ENCODE peak calls at places on chromosomes 11 and 22, in nine cellular contexts. One of them, this sample, is unnamed.

GRCh38 chr11:26992031-26992541 is 1.8 kb upstream of the FIBIN start:
- DNase-seq in myocyte: peak; percentile 45
- DNase-seq in fibroblast of the aortic adventitia: peak; percentile 96
- DNase-seq in hepatic stellate cell: peak; percentile 62
- DNase-seq in stimulated activated CD8-positive, alpha-beta memory T cell treated with anti-CD3 and anti-CD28 coated beads, Interleukin-15, amount 100 ng/mL, for 24 hours: no peak
- DNase-seq in T-cell: no peak
- DNase-seq in body of pancreas: no peak
- DNase-seq in HFF-Myc: no peak
- DNase-seq in NCI-H2029: no peak
- DNase-seq in this sample: peak; percentile 80

GRCh38 chr11:114036156-114036811 is 23.2 kb upstream of the ZBTB16 start:
- DNase-seq in HFF-Myc: no peak
- DNase-seq in myocyte: peak; percentile 78
- DNase-seq in body of pancreas: peak; percentile 92
- DNase-seq in T-cell: peak; percentile 39
- DNase-seq in stimulated activated CD8-positive, alpha-beta memory T cell treated with anti-CD3 and anti-CD28 coated beads, Interleukin-15, amount 100 ng/mL, for 24 hours: peak; percentile 7
- DNase-seq in hepatic stellate cell: peak; percentile 48
- DNase-seq in fibroblast of the aortic adventitia: peak; percentile 55
- DNase-seq in NCI-H2029: peak; percentile 45
- DNase-seq in this sample: peak; percentile 82

GRCh38 chr11:61138940-61139339 is 22.3 kb downstream of the VPS37C start:
- DNase-seq in NCI-H2029: no peak
- DNase-seq in body of pancreas: no peak
- DNase-seq in stimulated activated CD8-positive, alpha-beta memory T cell treated with anti-CD3 and anti-CD28 coated beads, Interleukin-15, amount 100 ng/mL, for 24 hours: no peak
- DNase-seq in hepatic stellate cell: peak; percentile 94
- DNase-seq in fibroblast of the aortic adventitia: peak; percentile 89
- DNase-seq in T-cell: no peak
- DNase-seq in HFF-Myc: no peak
- DNase-seq in myocyte: peak; percentile 95
- DNase-seq in this sample: peak; percentile 95

GRCh38 chr11:12653729-12654128 is 20.5 kb upstream of the TEAD1 start:
- DNase-seq in myocyte: no peak
- DNase-seq in body of pancreas: no peak
- DNase-seq in NCI-H2029: no peak
- DNase-seq in fibroblast of the aortic adventitia: no peak
- DNase-seq in hepatic stellate cell: no peak
- DNase-seq in T-cell: no peak
- DNase-seq in HFF-Myc: no peak
- DNase-seq in stimulated activated CD8-positive, alpha-beta memory T cell treated with anti-CD3 and anti-CD28 coated beads, Interleukin-15, amount 100 ng/mL, for 24 hours: no peak
- DNase-seq in this sample: no peak

GRCh38 chr11:94737171-94737611 is 31.0 kb upstream of the AMOTL1 start:
- DNase-seq in stimulated activated CD8-positive, alpha-beta memory T cell treated with anti-CD3 and anti-CD28 coated beads, Interleukin-15, amount 100 ng/mL, for 24 hours: no peak
- DNase-seq in T-cell: no peak
- DNase-seq in hepatic stellate cell: no peak
- DNase-seq in body of pancreas: no peak
- DNase-seq in myocyte: no peak
- DNase-seq in fibroblast of the aortic adventitia: peak; percentile 62
- DNase-seq in NCI-H2029: no peak
- DNase-seq in HFF-Myc: peak; percentile 61
- DNase-seq in this sample: no peak

GRCh38 chr11:66052664-66052982 is 459 bp downstream of the SF3B2 start:
- DNase-seq in hepatic stellate cell: no peak
- DNase-seq in fibroblast of the aortic adventitia: no peak
- DNase-seq in body of pancreas: no peak
- DNase-seq in T-cell: no peak
- DNase-seq in myocyte: no peak
- DNase-seq in NCI-H2029: no peak
- DNase-seq in HFF-Myc: no peak
- DNase-seq in stimulated activated CD8-positive, alpha-beta memory T cell treated with anti-CD3 and anti-CD28 coated beads, Interleukin-15, amount 100 ng/mL, for 24 hours: no peak
- DNase-seq in this sample: no peak

GRCh38 chr22:46036558-46037408 is 59.8 kb upstream of the WNT7B start:
- DNase-seq in stimulated activated CD8-positive, alpha-beta memory T cell treated with anti-CD3 and anti-CD28 coated beads, Interleukin-15, amount 100 ng/mL, for 24 hours: no peak
- DNase-seq in hepatic stellate cell: peak; percentile 17
- DNase-seq in NCI-H2029: peak; percentile 47
- DNase-seq in HFF-Myc: no peak
- DNase-seq in T-cell: peak; percentile 54
- DNase-seq in myocyte: no peak
- DNase-seq in body of pancreas: peak; percentile 69
- DNase-seq in fibroblast of the aortic adventitia: no peak
- DNase-seq in this sample: peak; percentile 42

GRCh38 chr11:8258771-8259170 is 4.9 kb downstream of the LMO1 start:
- DNase-seq in body of pancreas: peak; percentile 28
- DNase-seq in fibroblast of the aortic adventitia: peak; percentile 33
- DNase-seq in hepatic stellate cell: no peak
- DNase-seq in NCI-H2029: no peak
- DNase-seq in stimulated activated CD8-positive, alpha-beta memory T cell treated with anti-CD3 and anti-CD28 coated beads, Interleukin-15, amount 100 ng/mL, for 24 hours: no peak
- DNase-seq in HFF-Myc: no peak
- DNase-seq in T-cell: no peak
- DNase-seq in myocyte: no peak
- DNase-seq in this sample: peak; percentile 20

GRCh38 chr11:111299111-111300026 is 1.0 kb downstream of the POU2AF3 start:
- DNase-seq in stimulated activated CD8-positive, alpha-beta memory T cell treated with anti-CD3 and anti-CD28 coated beads, Interleukin-15, amount 100 ng/mL, for 24 hours: no peak
- DNase-seq in NCI-H2029: peak; percentile 29
- DNase-seq in body of pancreas: peak; percentile 81
- DNase-seq in hepatic stellate cell: peak; percentile 43
- DNase-seq in myocyte: peak; percentile 42
- DNase-seq in T-cell: peak; percentile 1
- DNase-seq in fibroblast of the aortic adventitia: peak; percentile 47
- DNase-seq in HFF-Myc: no peak
- DNase-seq in this sample: peak; percentile 16

GRCh38 chr11:64314805-64315561 is 2.4 kb downstream of the TRMT112 start:
- DNase-seq in myocyte: no peak
- DNase-seq in HFF-Myc: no peak
- DNase-seq in T-cell: no peak
- DNase-seq in NCI-H2029: no peak
- DNase-seq in body of pancreas: no peak
- DNase-seq in stimulated activated CD8-positive, alpha-beta memory T cell treated with anti-CD3 and anti-CD28 coated beads, Interleukin-15, amount 100 ng/mL, for 24 hours: no peak
- DNase-seq in fibroblast of the aortic adventitia: no peak
- DNase-seq in hepatic stellate cell: no peak
- DNase-seq in this sample: no peak

GRCh38 chr11:21177379-21177778 is 508.0 kb downstream of the NELL1 start:
- DNase-seq in stimulated activated CD8-positive, alpha-beta memory T cell treated with anti-CD3 and anti-CD28 coated beads, Interleukin-15, amount 100 ng/mL, for 24 hours: no peak
- DNase-seq in T-cell: no peak
- DNase-seq in body of pancreas: no peak
- DNase-seq in fibroblast of the aortic adventitia: no peak
- DNase-seq in HFF-Myc: no peak
- DNase-seq in hepatic stellate cell: no peak
- DNase-seq in myocyte: no peak
- DNase-seq in NCI-H2029: no peak
- DNase-seq in this sample: no peak

GRCh38 chr11:34866375-34866774 is 49.8 kb downstream of the APIP start:
- DNase-seq in body of pancreas: no peak
- DNase-seq in NCI-H2029: no peak
- DNase-seq in hepatic stellate cell: no peak
- DNase-seq in HFF-Myc: no peak
- DNase-seq in fibroblast of the aortic adventitia: peak; percentile 45
- DNase-seq in myocyte: no peak
- DNase-seq in T-cell: no peak
- DNase-seq in stimulated activated CD8-positive, alpha-beta memory T cell treated with anti-CD3 and anti-CD28 coated beads, Interleukin-15, amount 100 ng/mL, for 24 hours: no peak
- DNase-seq in this sample: no peak

GRCh38 chr11:115778928-115779650 is 274.9 kb upstream of the CADM1 start:
- DNase-seq in T-cell: no peak
- DNase-seq in HFF-Myc: no peak
- DNase-seq in body of pancreas: no peak
- DNase-seq in myocyte: peak; percentile 28
- DNase-seq in fibroblast of the aortic adventitia: no peak
- DNase-seq in stimulated activated CD8-positive, alpha-beta memory T cell treated with anti-CD3 and anti-CD28 coated beads, Interleukin-15, amount 100 ng/mL, for 24 hours: no peak
- DNase-seq in NCI-H2029: no peak
- DNase-seq in hepatic stellate cell: no peak
- DNase-seq in this sample: no peak

GRCh38 chr11:67309166-67309565 is 5.8 kb downstream of the SSH3 start:
- DNase-seq in HFF-Myc: no peak
- DNase-seq in fibroblast of the aortic adventitia: no peak
- DNase-seq in NCI-H2029: no peak
- DNase-seq in myocyte: no peak
- DNase-seq in T-cell: no peak
- DNase-seq in hepatic stellate cell: no peak
- DNase-seq in stimulated activated CD8-positive, alpha-beta memory T cell treated with anti-CD3 and anti-CD28 coated beads, Interleukin-15, amount 100 ng/mL, for 24 hours: no peak
- DNase-seq in body of pancreas: no peak
- DNase-seq in this sample: no peak

GRCh38 chr11:17383466-17383865 is 5.0 kb downstream of the KCNJ11 start:
- DNase-seq in fibroblast of the aortic adventitia: peak; percentile 13
- DNase-seq in HFF-Myc: no peak
- DNase-seq in body of pancreas: no peak
- DNase-seq in myocyte: no peak
- DNase-seq in T-cell: no peak
- DNase-seq in NCI-H2029: no peak
- DNase-seq in hepatic stellate cell: no peak
- DNase-seq in stimulated activated CD8-positive, alpha-beta memory T cell treated with anti-CD3 and anti-CD28 coated beads, Interleukin-15, amount 100 ng/mL, for 24 hours: no peak
- DNase-seq in this sample: no peak